ENCODE peak calls at places on chromosomes 11 and 22, in six cellular contexts. Q is NCI-H2081, V is tibial artery, J is EH, W is gastrocnemius medialis, H is GM10248. E is an unnamed sample.

GRCh38 chr22:36455571-36456458 is 25.6 kb downstream of the TXN2 start:
- DNase-seq in W (no peak), J (peak; percentile 13), H (no peak), Q (no peak), V (no peak), E (no peak)

GRCh38 chr22:17806437-17806836 is 32.2 kb upstream of the BID start:
- DNase-seq in H (no peak), Q (no peak), V (no peak), J (no peak), W (no peak), E (no peak)

GRCh38 chr11:105004021-105004420 is 18.9 kb downstream of the CASP5 start:
- DNase-seq in W (no peak), J (no peak), V (no peak), Q (no peak), H (no peak), E (no peak)

GRCh38 chr11:31582697-31583096 is 73.1 kb downstream of the ELP4 start:
- DNase-seq in Q (no peak), J (no peak), W (no peak), H (no peak), V (no peak), E (no peak)

GRCh38 chr22:32329202-32329645 is 28.4 kb upstream of the RFPL3 start:
- DNase-seq in V (no peak), J (no peak), W (no peak), Q (no peak), H (no peak), E (no peak)

GRCh38 chr11:9003573-9004309 is at the start of gene NRIP3:
- DNase-seq in W (peak; percentile 29), V (peak; percentile 55), H (peak; percentile 77), J (peak; percentile 71), Q (peak; percentile 64), E (peak; percentile 81)

GRCh38 chr11:91804057-91804456 is 420.6 kb upstream of the FAT3 start:
- DNase-seq in Q (no peak), H (no peak), V (no peak), W (no peak), J (no peak), E (no peak)

GRCh38 chr22:50530857-50531545 is 1.2 kb upstream of the TYMP start:
- DNase-seq in Q (peak; percentile 2), W (peak; percentile 64), H (peak; percentile 77), J (peak; percentile 76), V (peak; percentile 87), E (peak; percentile 93)

GRCh38 chr22:39920134-39920743 is 19.4 kb downstream of the GRAP2 start:
- DNase-seq in J (no peak), V (no peak), Q (no peak), H (no peak), W (no peak), E (no peak)